ENCODE peak calls at places on chromosome 6, in six cellular contexts. One of them, this sample, is unnamed.

GRCh38 chr6:97394160-97394748 is 111.2 kb upstream of the MMS22L start:
- DNase-seq in Right ventricle myocardium inferior: no peak
- DNase-seq in amniotic epithelial cell: peak
- DNase-seq in GM20000: peak
- DNase-seq in activated CD8-positive, alpha-beta memory T cell treated with anti-CD3 and anti-CD28 coated beads, Interleukin-2, amount 10 ng/mL, durations not matched to agents 7 days and 5 days: peak
- DNase-seq in lower leg skin: no peak
- DNase-seq in this sample: no peak

GRCh38 chr6:150016324-150017185 is 8.8 kb downstream of the RAET1L start:
- DNase-seq in amniotic epithelial cell: peak
- DNase-seq in GM20000: peak
- DNase-seq in Right ventricle myocardium inferior: no peak
- DNase-seq in activated CD8-positive, alpha-beta memory T cell treated with anti-CD3 and anti-CD28 coated beads, Interleukin-2, amount 10 ng/mL, durations not matched to agents 7 days and 5 days: peak
- DNase-seq in lower leg skin: peak
- DNase-seq in this sample: peak

GRCh38 chr6:148658701-148659100 is 88.1 kb upstream of the UST start:
- DNase-seq in lower leg skin: no peak
- DNase-seq in GM20000: no peak
- DNase-seq in amniotic epithelial cell: no peak
- DNase-seq in Right ventricle myocardium inferior: no peak
- DNase-seq in activated CD8-positive, alpha-beta memory T cell treated with anti-CD3 and anti-CD28 coated beads, Interleukin-2, amount 10 ng/mL, durations not matched to agents 7 days and 5 days: no peak
- DNase-seq in this sample: no peak

GRCh38 chr6:156778615-156779205 is 1.5 kb downstream of the ARID1B start:
- DNase-seq in GM20000: peak
- DNase-seq in Right ventricle myocardium inferior: peak
- DNase-seq in amniotic epithelial cell: peak
- DNase-seq in activated CD8-positive, alpha-beta memory T cell treated with anti-CD3 and anti-CD28 coated beads, Interleukin-2, amount 10 ng/mL, durations not matched to agents 7 days and 5 days: peak
- DNase-seq in lower leg skin: peak
- DNase-seq in this sample: peak

GRCh38 chr6:8785223-8785622 is 349.9 kb upstream of the SLC35B3 start:
- DNase-seq in amniotic epithelial cell: no peak
- DNase-seq in GM20000: no peak
- DNase-seq in activated CD8-positive, alpha-beta memory T cell treated with anti-CD3 and anti-CD28 coated beads, Interleukin-2, amount 10 ng/mL, durations not matched to agents 7 days and 5 days: no peak
- DNase-seq in lower leg skin: no peak
- DNase-seq in Right ventricle myocardium inferior: no peak
- DNase-seq in this sample: no peak

GRCh38 chr6:7747901-7748504 is 22.1 kb downstream of the BMP6 start:
- DNase-seq in GM20000: no peak
- DNase-seq in lower leg skin: no peak
- DNase-seq in amniotic epithelial cell: no peak
- DNase-seq in activated CD8-positive, alpha-beta memory T cell treated with anti-CD3 and anti-CD28 coated beads, Interleukin-2, amount 10 ng/mL, durations not matched to agents 7 days and 5 days: no peak
- DNase-seq in Right ventricle myocardium inferior: no peak
- DNase-seq in this sample: no peak

GRCh38 chr6:105651969-105652368 is 249.1 kb upstream of the PREP start:
- DNase-seq in activated CD8-positive, alpha-beta memory T cell treated with anti-CD3 and anti-CD28 coated beads, Interleukin-2, amount 10 ng/mL, durations not matched to agents 7 days and 5 days: peak
- DNase-seq in amniotic epithelial cell: no peak
- DNase-seq in Right ventricle myocardium inferior: no peak
- DNase-seq in lower leg skin: no peak
- DNase-seq in GM20000: no peak
- DNase-seq in this sample: no peak

GRCh38 chr6:150316936-150317335 is 51.9 kb upstream of the IYD start:
- DNase-seq in Right ventricle myocardium inferior: no peak
- DNase-seq in amniotic epithelial cell: no peak
- DNase-seq in activated CD8-positive, alpha-beta memory T cell treated with anti-CD3 and anti-CD28 coated beads, Interleukin-2, amount 10 ng/mL, durations not matched to agents 7 days and 5 days: no peak
- DNase-seq in lower leg skin: no peak
- DNase-seq in GM20000: no peak
- DNase-seq in this sample: no peak

GRCh38 chr6:133973109-133973971 is 20.3 kb downstream of the TBPL1 start:
- DNase-seq in lower leg skin: no peak
- DNase-seq in amniotic epithelial cell: peak
- DNase-seq in activated CD8-positive, alpha-beta memory T cell treated with anti-CD3 and anti-CD28 coated beads, Interleukin-2, amount 10 ng/mL, durations not matched to agents 7 days and 5 days: no peak
- DNase-seq in GM20000: peak
- DNase-seq in Right ventricle myocardium inferior: no peak
- DNase-seq in this sample: no peak

GRCh38 chr6:135114355-135115145 is 59.9 kb upstream of the HBS1L start:
- DNase-seq in lower leg skin: no peak
- DNase-seq in amniotic epithelial cell: no peak
- DNase-seq in Right ventricle myocardium inferior: no peak
- DNase-seq in activated CD8-positive, alpha-beta memory T cell treated with anti-CD3 and anti-CD28 coated beads, Interleukin-2, amount 10 ng/mL, durations not matched to agents 7 days and 5 days: peak
- DNase-seq in GM20000: peak
- DNase-seq in this sample: no peak

GRCh38 chr6:87154641-87155271 is 609 bp upstream of the ZNF292 start:
- DNase-seq in amniotic epithelial cell: peak
- DNase-seq in lower leg skin: no peak
- DNase-seq in Right ventricle myocardium inferior: no peak
- DNase-seq in GM20000: peak
- DNase-seq in activated CD8-positive, alpha-beta memory T cell treated with anti-CD3 and anti-CD28 coated beads, Interleukin-2, amount 10 ng/mL, durations not matched to agents 7 days and 5 days: peak
- DNase-seq in this sample: no peak

GRCh38 chr6:7656355-7656754 is 66.4 kb downstream of the SNRNP48 start:
- DNase-seq in activated CD8-positive, alpha-beta memory T cell treated with anti-CD3 and anti-CD28 coated beads, Interleukin-2, amount 10 ng/mL, durations not matched to agents 7 days and 5 days: no peak
- DNase-seq in Right ventricle myocardium inferior: no peak
- DNase-seq in lower leg skin: no peak
- DNase-seq in GM20000: no peak
- DNase-seq in amniotic epithelial cell: no peak
- DNase-seq in this sample: no peak